ENCODE peak calls at places on chromosome 10, in eight cellular contexts. F is gastrocnemius medialis; G is stomach; Q is GM18507; L is iPS-NIHi11; X is glomerular endothelial cell; R is activated naive CD4-positive, alpha-beta T cell treated with Interleukin-2 at 50 U/mL for 16 hours; T is stimulated activated CD4-positive, alpha-beta T cell treated with anti-CD3 and anti-CD28 coated beads, Interleukin-2, amount 100 ng/mL, for 48 hours. U is an unnamed sample.

GRCh38 chr10:128150045-128150493 is 23.8 kb upstream of the MKI67 start:
- DNase-seq in L (peak), Q (peak), X (no peak), T (peak), G (peak), F (no peak), R (peak), U (peak)

GRCh38 chr10:93032809-93033137 is 27.8 kb upstream of the CYP26C1 start:
- DNase-seq in X (no peak), F (no peak), T (no peak), Q (no peak), G (no peak), L (no peak), R (no peak), U (no peak)

GRCh38 chr10:112761256-112761655 is 188.8 kb upstream of the TCF7L2 start:
- DNase-seq in F (no peak), T (no peak), X (no peak), L (no peak), G (no peak), R (no peak), Q (no peak), U (no peak)

GRCh38 chr10:12750526-12751201 is 250.8 kb downstream of the CCDC3 start:
- DNase-seq in Q (no peak), R (no peak), T (no peak), X (no peak), L (no peak), G (no peak), F (peak), U (no peak)

GRCh38 chr10:21083861-21084260 is 186.8 kb upstream of the NEBL start:
- DNase-seq in X (no peak), F (no peak), R (no peak), L (no peak), G (no peak), T (no peak), Q (no peak), U (no peak)

GRCh38 chr10:117483056-117483590 is 59.4 kb upstream of the EMX2 start:
- DNase-seq in R (no peak), G (no peak), L (no peak), T (no peak), Q (no peak), X (no peak), F (no peak), U (no peak)

GRCh38 chr10:19930936-19931859 is 115.0 kb downstream of the PLXDC2 start:
- DNase-seq in Q (no peak), X (no peak), G (no peak), F (peak), R (no peak), T (no peak), L (peak), U (peak)

GRCh38 chr10:69439350-69439739 is 11.9 kb upstream of the TSPAN15 start:
- DNase-seq in Q (no peak), T (no peak), L (no peak), X (no peak), F (peak), G (no peak), R (no peak), U (no peak)

GRCh38 chr10:127149613-127150081 is 46.7 kb downstream of the INSYN2A start:
- DNase-seq in L (peak), F (no peak), X (no peak), R (no peak), Q (no peak), T (no peak), G (no peak), U (no peak)

GRCh38 chr10:77550378-77550777 is 87.2 kb downstream of the KCNMA1 start:
- DNase-seq in G (no peak), F (peak), T (no peak), L (peak), Q (no peak), X (no peak), R (no peak), U (no peak)

GRCh38 chr10:124896751-124897150 is 45.2 kb upstream of the ZRANB1 start:
- DNase-seq in G (no peak), Q (no peak), R (no peak), T (no peak), X (no peak), L (no peak), F (no peak), U (no peak)

GRCh38 chr10:132139526-132139925 is 47.2 kb upstream of the DPYSL4 start:
- DNase-seq in T (no peak), R (no peak), F (no peak), X (no peak), G (no peak), L (no peak), Q (no peak), U (no peak)

GRCh38 chr10:77699080-77699645 is 61.6 kb upstream of the KCNMA1 start:
- DNase-seq in T (no peak), F (no peak), L (no peak), R (no peak), X (no peak), Q (no peak), G (no peak), U (no peak)

GRCh38 chr10:42640610-42641229 is 2.4 kb upstream of the ZNF33B start:
- DNase-seq in L (no peak), X (no peak), F (no peak), T (no peak), R (no peak), G (no peak), Q (no peak), U (no peak)

GRCh38 chr10:123021517-123021916 is 12.7 kb downstream of the ACADSB start:
- DNase-seq in G (no peak), T (no peak), Q (no peak), X (no peak), L (no peak), F (no peak), R (no peak), U (no peak)

U was measured in dermis microvascular lymphatic vessel endothelial cell.